ENCODE peak calls at places on chromosomes 5 and 9, in four cellular contexts. K is K562, W is GM12878, X is H1. M is an unnamed sample.

GRCh38 chr9:132632426-132632825 is 37.4 kb downstream of the DDX31 start:
- DNase-seq in X (no peak), W (no peak), K (no peak), M (no peak)

GRCh38 chr5:11258001-11258400 is 497.0 kb upstream of the DAP start:
- DNase-seq in K (no peak), X (no peak), W (no peak), M (no peak)

GRCh38 chr9:121478816-121479676 is 20.6 kb downstream of the GGTA1 start:
- DNase-seq in X (no peak), K (no peak), W (no peak), M (no peak)

GRCh38 chr5:180870669-180871068 is 9.6 kb upstream of the ZFP62 start:
- DNase-seq in X (no peak), K (no peak), W (no peak), M (no peak)

GRCh38 chr9:76459691-76460635 is 981 bp downstream of the GCNT1 start:
- DNase-seq in X (no peak), K (peak; percentile 8), W (no peak), M (peak; percentile 62)

GRCh38 chr5:40995816-40996586 is 75.1 kb downstream of the MROH2B start:
- DNase-seq in K (no peak), W (no peak), X (no peak), M (no peak)

GRCh38 chr5:73633060-73633459 is 7.1 kb downstream of the ARHGEF28 start:
- DNase-seq in K (peak; percentile 21), W (no peak), X (no peak), M (no peak)

GRCh38 chr5:21236896-21237830 is 1249.2 kb upstream of the CDH18 start:
- DNase-seq in K (no peak), W (no peak), X (no peak), M (no peak)

GRCh38 chr5:35136386-35136785 is 88.6 kb upstream of the AGXT2 start:
- DNase-seq in K (no peak), W (no peak), X (no peak), M (peak; percentile 95)

GRCh38 chr5:90792725-90793124 is 234.1 kb downstream of the ADGRV1 start:
- DNase-seq in K (no peak), W (no peak), X (no peak), M (no peak)

GRCh38 chr5:166617507-166617906 is 1673.9 kb upstream of the WWC1 start:
- DNase-seq in W (no peak), K (no peak), X (no peak), M (no peak)

GRCh38 chr5:107542831-107543231 is 127.9 kb downstream of the EFNA5 start:
- DNase-seq in X (no peak), W (no peak), K (no peak), M (peak; percentile 40)

GRCh38 chr9:135224921-135225541 is 137.6 kb downstream of the OLFM1 start:
- DNase-seq in K (no peak), W (no peak), X (no peak), M (no peak)

GRCh38 chr9:99294850-99295461 is 72.9 kb downstream of the SEC61B start:
- DNase-seq in K (peak; percentile 46), W (no peak), X (no peak), M (no peak)

GRCh38 chr9:77384406-77384805 is 207.1 kb downstream of the VPS13A start:
- DNase-seq in W (no peak), X (no peak), K (no peak), M (peak; percentile 77)

GRCh38 chr5:127294829-127295228 is 4.2 kb downstream of the MEGF10 start:
- DNase-seq in X (no peak), W (no peak), K (no peak), M (no peak)

GRCh38 chr9:137524597-137525317 is 25.4 kb downstream of the PNPLA7 start:
- DNase-seq in K (no peak), X (no peak), W (no peak), M (no peak)

GRCh38 chr5:26691486-26691885 is 346.9 kb downstream of the CDH9 start:
- DNase-seq in W (no peak), X (no peak), K (no peak), M (no peak)
- TF ChIP-seq CHD1 in W (no peak), X (no peak), K (no peak), M (no peak)

DNA sequence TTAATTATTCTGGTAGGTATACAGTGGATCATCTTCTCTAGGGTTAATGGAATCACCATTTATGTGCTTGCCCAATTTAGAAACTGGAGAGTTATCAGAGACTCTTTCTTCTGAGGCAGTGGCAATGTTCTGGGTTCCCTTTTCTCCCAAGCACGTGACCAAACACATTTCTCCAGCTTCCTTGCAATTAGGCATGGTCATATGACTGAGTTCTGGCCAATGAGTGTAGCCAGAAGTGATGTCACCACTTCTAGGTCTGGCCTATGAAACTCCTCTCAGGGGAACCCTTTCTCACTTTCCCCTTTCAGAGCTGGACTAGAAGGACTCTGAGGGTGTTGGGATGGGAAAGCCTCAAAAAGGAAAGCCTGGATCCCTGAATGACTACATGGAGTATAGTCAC is 172.0 kb downstream of the NSG2 start:
- DNase-seq in X (no peak), K (no peak), W (no peak), M (no peak)
- TF ChIP-seq CHD1 in X (no peak), K (no peak), W (no peak), M (no peak)

GRCh38 chr5:116315531-116315930 is 230.7 kb downstream of the COMMD10 start:
- DNase-seq in K (no peak), W (no peak), X (no peak), M (no peak)
- TF ChIP-seq CHD1 in K (no peak), W (no peak), X (no peak), M (no peak)

GRCh38 chr9:114278881-114279570 is 43.9 kb upstream of the ORM1 start:
- DNase-seq in X (no peak), W (no peak), K (no peak), M (peak; percentile 51)

GRCh38 chr9:114281421-114282103 is 41.3 kb upstream of the ORM1 start:
- DNase-seq in X (no peak), W (no peak), K (no peak), M (peak; percentile 67)

GRCh38 chr9:114280636-114281315 is 42.1 kb upstream of the ORM1 start:
- DNase-seq in X (no peak), K (no peak), W (no peak), M (peak; percentile 34)

GRCh38 chr9:114278356-114278755 is 44.5 kb upstream of the ORM1 start:
- DNase-seq in K (no peak), W (no peak), X (no peak), M (no peak)

GRCh38 chr9:114279693-114280092 is 43.2 kb upstream of the ORM1 start:
- DNase-seq in X (no peak), K (no peak), W (no peak), M (no peak)
- TF ChIP-seq CHD1 in X (no peak), K (no peak), W (no peak), M (no peak)

DNA sequence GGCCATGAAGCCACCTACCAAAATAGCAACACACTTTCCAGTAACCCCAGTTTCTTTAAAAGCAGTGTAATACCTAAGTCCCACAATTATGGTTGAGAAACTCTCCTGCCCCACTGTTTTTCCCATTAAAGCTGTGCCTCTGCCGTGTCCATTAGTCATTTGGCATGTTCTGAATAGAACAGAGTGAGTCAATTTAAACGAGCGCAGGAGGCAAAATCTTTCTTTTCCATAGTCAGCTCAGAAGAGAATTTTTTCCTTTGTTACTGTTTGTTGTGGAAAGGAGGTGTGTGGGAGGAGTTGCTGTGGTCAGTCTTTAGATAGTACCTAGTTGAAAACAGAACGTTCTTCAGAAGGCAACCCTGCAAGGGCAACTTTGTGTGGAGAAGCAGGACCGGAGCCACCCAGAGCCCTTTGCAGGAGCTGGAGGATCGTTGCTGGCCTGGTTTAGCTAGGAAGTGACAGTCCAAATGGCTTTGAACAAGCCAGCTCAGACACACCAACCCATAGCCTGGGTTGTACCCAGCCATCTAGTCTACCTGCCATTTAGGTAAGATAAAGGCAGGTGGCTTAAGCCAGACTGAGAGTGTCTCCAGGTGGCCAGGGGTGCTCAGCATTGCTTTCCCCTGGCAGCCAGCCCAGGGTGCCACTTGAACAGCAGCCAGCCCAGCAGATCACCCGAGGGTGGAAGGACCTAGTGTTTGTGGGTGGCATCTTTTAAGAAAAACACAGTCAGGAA is 30.4 kb downstream of the GADD45G start:
- DNase-seq in X (no peak), W (no peak), K (no peak), M (peak; percentile 40)
- TF ChIP-seq CHD1 in X (no peak), W (no peak), K (no peak), M (no peak)

GRCh38 chr5:66674802-66675201 is 78.6 kb downstream of the MAST4 start:
- DNase-seq in W (no peak), X (no peak), K (no peak), M (no peak)
- TF ChIP-seq CHD1 in W (no peak), X (no peak), K (no peak), M (no peak)

GRCh38 chr5:64166201-64166959 is 737 bp downstream of the RNF180 start:
- DNase-seq in K (no peak), W (no peak), X (no peak), M (no peak)

GRCh38 chr5:64165160-64165499 is 513 bp upstream of the RNF180 start:
- DNase-seq in X (no peak), K (no peak), W (no peak), M (no peak)

GRCh38 chr5:64163746-64164145 is 1.9 kb upstream of the RNF180 start:
- DNase-seq in K (no peak), X (no peak), W (no peak), M (no peak)

GRCh38 chr5:64164166-64164565 is 1.5 kb upstream of the RNF180 start:
- DNase-seq in W (no peak), K (no peak), X (no peak), M (no peak)

GRCh38 chr5:64165500-64166200 is at the start of gene RNF180:
- DNase-seq in W (no peak), K (no peak), X (no peak), M (no peak)
- TF ChIP-seq CHD1 in W (no peak), K (no peak), X (no peak), M (no peak)

GRCh38 chr9:4796988-4797956 is 4.5 kb downstream of the RCL1 start:
- DNase-seq in X (no peak), W (no peak), K (peak; percentile 40), M (peak; percentile 43)
- TF ChIP-seq CHD1 in X (no peak), W (no peak), K (no peak), M (no peak)

DNA sequence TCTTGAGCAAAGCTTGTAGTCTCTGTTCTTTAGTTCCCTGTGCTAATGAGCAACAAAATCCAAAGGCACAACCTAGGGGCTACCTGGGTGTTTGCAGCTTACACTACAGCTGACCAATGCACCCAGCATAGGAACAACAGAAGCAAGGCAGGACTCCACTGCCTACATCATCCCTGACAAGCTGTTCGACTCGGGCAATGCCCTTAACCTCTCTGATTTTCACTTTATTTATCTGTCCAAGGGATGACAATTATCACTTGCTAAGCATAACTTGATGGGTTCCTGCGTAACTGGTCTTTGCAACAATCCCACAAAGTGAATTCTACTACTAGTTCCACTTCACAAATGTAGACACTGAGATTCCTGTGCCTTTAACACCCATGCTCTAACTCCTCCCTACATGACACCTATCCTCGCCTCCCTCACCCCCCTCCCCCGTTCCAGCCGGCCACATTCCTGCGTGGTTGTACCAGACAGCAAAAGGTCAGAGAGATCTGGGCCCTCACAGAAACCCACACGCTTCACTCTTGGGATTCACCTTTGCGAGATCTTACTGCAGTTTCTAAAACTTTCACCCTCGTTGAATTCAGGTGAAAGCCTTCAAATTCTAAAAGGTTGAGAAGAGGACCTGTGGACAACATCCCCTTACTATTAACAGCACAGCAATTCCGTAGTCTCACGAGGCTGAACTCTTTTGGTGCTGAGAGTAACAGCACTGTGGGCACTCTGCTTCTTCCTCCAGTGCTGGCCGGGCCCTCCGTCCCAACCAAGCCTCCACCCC is 995 bp downstream of the IPPK start:
- DNase-seq in K (peak; percentile 80), W (no peak), X (no peak), M (peak; percentile 65)
- TF ChIP-seq CHD1 in K (no peak), W (no peak), X (no peak), M (peak; percentile 53)

M was measured in IMR-90.